ENCODE peak calls at places on chromosomes 2 and 18, in seven cellular contexts. One of them, this sample, is unnamed.

GRCh38 chr2:194822097-194822496 is 834.9 kb upstream of the SLC39A10 start:
- DNase-seq in HTR-8/SVneo: no peak
- DNase-seq in brain microvascular endothelial cell: no peak
- DNase-seq in HT1080: no peak
- DNase-seq in stimulated activated CD4-positive, alpha-beta T cell treated with anti-CD3 and anti-CD28 coated beads, TNF-alpha, amount 100 ng/mL, for 4 hours: no peak
- DNase-seq in RPMI7951: no peak
- DNase-seq in C1 segment of cervical spinal cord: no peak
- DNase-seq in this sample: no peak

GRCh38 chr18:6734746-6735430 is 5.4 kb downstream of the ARHGAP28 start:
- DNase-seq in HTR-8/SVneo: no peak
- DNase-seq in brain microvascular endothelial cell: no peak
- DNase-seq in HT1080: no peak
- DNase-seq in stimulated activated CD4-positive, alpha-beta T cell treated with anti-CD3 and anti-CD28 coated beads, TNF-alpha, amount 100 ng/mL, for 4 hours: no peak
- DNase-seq in RPMI7951: no peak
- DNase-seq in C1 segment of cervical spinal cord: no peak
- DNase-seq in this sample: no peak

GRCh38 chr2:112482309-112483046 is 522 bp downstream of the TTL start:
- DNase-seq in HTR-8/SVneo: peak
- DNase-seq in brain microvascular endothelial cell: peak
- DNase-seq in HT1080: peak
- DNase-seq in stimulated activated CD4-positive, alpha-beta T cell treated with anti-CD3 and anti-CD28 coated beads, TNF-alpha, amount 100 ng/mL, for 4 hours: no peak
- DNase-seq in RPMI7951: peak
- DNase-seq in C1 segment of cervical spinal cord: peak
- DNase-seq in this sample: peak

GRCh38 chr2:199458806-199459285 is 1.1 kb upstream of the SATB2 start:
- DNase-seq in HTR-8/SVneo: no peak
- DNase-seq in brain microvascular endothelial cell: no peak
- DNase-seq in HT1080: no peak
- DNase-seq in stimulated activated CD4-positive, alpha-beta T cell treated with anti-CD3 and anti-CD28 coated beads, TNF-alpha, amount 100 ng/mL, for 4 hours: no peak
- DNase-seq in RPMI7951: no peak
- DNase-seq in C1 segment of cervical spinal cord: no peak
- DNase-seq in this sample: peak

GRCh38 chr2:223760838-223761502 is 76.4 kb downstream of the AP1S3 start:
- DNase-seq in HTR-8/SVneo: peak
- DNase-seq in brain microvascular endothelial cell: peak
- DNase-seq in HT1080: peak
- DNase-seq in stimulated activated CD4-positive, alpha-beta T cell treated with anti-CD3 and anti-CD28 coated beads, TNF-alpha, amount 100 ng/mL, for 4 hours: peak
- DNase-seq in RPMI7951: peak
- DNase-seq in C1 segment of cervical spinal cord: no peak
- DNase-seq in this sample: no peak

GRCh38 chr2:97722227-97722626 is 8.9 kb downstream of the ZAP70 start:
- DNase-seq in HTR-8/SVneo: no peak
- DNase-seq in brain microvascular endothelial cell: peak
- DNase-seq in HT1080: no peak
- DNase-seq in stimulated activated CD4-positive, alpha-beta T cell treated with anti-CD3 and anti-CD28 coated beads, TNF-alpha, amount 100 ng/mL, for 4 hours: no peak
- DNase-seq in RPMI7951: no peak
- DNase-seq in C1 segment of cervical spinal cord: no peak
- DNase-seq in this sample: no peak

GRCh38 chr2:21891191-21891590 is 767.4 kb downstream of the TDRD15 start:
- DNase-seq in HTR-8/SVneo: no peak
- DNase-seq in brain microvascular endothelial cell: no peak
- DNase-seq in HT1080: no peak
- DNase-seq in stimulated activated CD4-positive, alpha-beta T cell treated with anti-CD3 and anti-CD28 coated beads, TNF-alpha, amount 100 ng/mL, for 4 hours: no peak
- DNase-seq in RPMI7951: no peak
- DNase-seq in C1 segment of cervical spinal cord: no peak
- DNase-seq in this sample: no peak

GRCh38 chr18:34691626-34692025 is 18.5 kb upstream of the DTNA start:
- DNase-seq in HTR-8/SVneo: no peak
- DNase-seq in brain microvascular endothelial cell: no peak
- DNase-seq in HT1080: no peak
- DNase-seq in stimulated activated CD4-positive, alpha-beta T cell treated with anti-CD3 and anti-CD28 coated beads, TNF-alpha, amount 100 ng/mL, for 4 hours: no peak
- DNase-seq in RPMI7951: no peak
- DNase-seq in C1 segment of cervical spinal cord: no peak
- DNase-seq in this sample: no peak

GRCh38 chr2:224416656-224417360 is 14.9 kb upstream of the FAM124B start:
- DNase-seq in HTR-8/SVneo: no peak
- DNase-seq in brain microvascular endothelial cell: no peak
- DNase-seq in HT1080: no peak
- DNase-seq in stimulated activated CD4-positive, alpha-beta T cell treated with anti-CD3 and anti-CD28 coated beads, TNF-alpha, amount 100 ng/mL, for 4 hours: no peak
- DNase-seq in RPMI7951: no peak
- DNase-seq in C1 segment of cervical spinal cord: no peak
- DNase-seq in this sample: no peak

GRCh38 chr2:10079931-10080535 is at the start of gene CYS1:
- DNase-seq in HTR-8/SVneo: peak
- DNase-seq in brain microvascular endothelial cell: no peak
- DNase-seq in HT1080: no peak
- DNase-seq in stimulated activated CD4-positive, alpha-beta T cell treated with anti-CD3 and anti-CD28 coated beads, TNF-alpha, amount 100 ng/mL, for 4 hours: no peak
- DNase-seq in RPMI7951: no peak
- DNase-seq in C1 segment of cervical spinal cord: peak
- DNase-seq in this sample: peak

GRCh38 chr18:6729247-6730091 is at the start of gene ARHGAP28:
- DNase-seq in HTR-8/SVneo: peak
- DNase-seq in brain microvascular endothelial cell: peak
- DNase-seq in HT1080: peak
- DNase-seq in stimulated activated CD4-positive, alpha-beta T cell treated with anti-CD3 and anti-CD28 coated beads, TNF-alpha, amount 100 ng/mL, for 4 hours: no peak
- DNase-seq in RPMI7951: peak
- DNase-seq in C1 segment of cervical spinal cord: peak
- DNase-seq in this sample: peak

GRCh38 chr2:37507069-37507410 is 162.6 kb downstream of the QPCT start:
- DNase-seq in HTR-8/SVneo: no peak
- DNase-seq in brain microvascular endothelial cell: no peak
- DNase-seq in HT1080: no peak
- DNase-seq in stimulated activated CD4-positive, alpha-beta T cell treated with anti-CD3 and anti-CD28 coated beads, TNF-alpha, amount 100 ng/mL, for 4 hours: no peak
- DNase-seq in RPMI7951: peak
- DNase-seq in C1 segment of cervical spinal cord: no peak
- DNase-seq in this sample: no peak

GRCh38 chr2:231200805-231201474 is 2.5 kb downstream of the ARMC9 start:
- DNase-seq in HTR-8/SVneo: peak
- DNase-seq in brain microvascular endothelial cell: peak
- DNase-seq in HT1080: peak
- DNase-seq in stimulated activated CD4-positive, alpha-beta T cell treated with anti-CD3 and anti-CD28 coated beads, TNF-alpha, amount 100 ng/mL, for 4 hours: no peak
- DNase-seq in RPMI7951: peak
- DNase-seq in C1 segment of cervical spinal cord: no peak
- DNase-seq in this sample: no peak

GRCh38 chr18:70981400-70982140 is 692.7 kb downstream of the SOCS6 start:
- DNase-seq in HTR-8/SVneo: no peak
- DNase-seq in brain microvascular endothelial cell: no peak
- DNase-seq in HT1080: no peak
- DNase-seq in stimulated activated CD4-positive, alpha-beta T cell treated with anti-CD3 and anti-CD28 coated beads, TNF-alpha, amount 100 ng/mL, for 4 hours: no peak
- DNase-seq in RPMI7951: no peak
- DNase-seq in C1 segment of cervical spinal cord: no peak
- DNase-seq in this sample: no peak